ENCODE peak calls at places on chromosomes 5 and 9, in five cellular contexts. M is IMR-90, T is PC-3, D is astrocyte of the cerebellum, V is fibroblast of pulmonary artery. N is an unnamed sample.

GRCh38 chr5:2658421-2658820 is 93.1 kb downstream of the IRX2 start:
- DNase-seq in M (peak; percentile 2), T (no peak), D (no peak), V (peak; percentile 50), N (no peak)

GRCh38 chr5:34918025-34918424 is 2.5 kb downstream of the BRIX1 start:
- DNase-seq in M (no peak), T (no peak), D (no peak), V (no peak), N (no peak)

GRCh38 chr9:123310551-123311249 is 42.3 kb upstream of the STRBP start:
- DNase-seq in M (no peak), T (no peak), D (no peak), V (no peak), N (no peak)

GRCh38 chr5:60177596-60177995 is 284.1 kb upstream of the PDE4D start:
- DNase-seq in M (no peak), T (no peak), D (no peak), V (no peak), N (no peak)

GRCh38 chr5:111227805-111228204 is 3.6 kb downstream of the CAMK4 start:
- DNase-seq in M (peak; percentile 16), T (peak; percentile 45), D (peak; percentile 54), V (peak; percentile 78), N (peak; percentile 85)

GRCh38 chr5:122559676-122560075 is 215.2 kb upstream of the SNX2 start:
- DNase-seq in M (no peak), T (no peak), D (no peak), V (peak; percentile 47), N (no peak)

GRCh38 chr5:110056580-110057114 is 366.9 kb downstream of the MAN2A1 start:
- DNase-seq in M (no peak), T (no peak), D (no peak), V (no peak), N (no peak)

GRCh38 chr5:155735388-155735787 is 591.6 kb upstream of the SGCD start:
- DNase-seq in M (no peak), T (no peak), D (no peak), V (no peak), N (no peak)

GRCh38 chr5:151651997-151652645 is 34.6 kb downstream of the SPARC start:
- DNase-seq in M (peak; percentile 75), T (peak; percentile 91), D (peak; percentile 71), V (peak; percentile 85), N (peak; percentile 83)

GRCh38 chr5:14444161-14444560 is 137.4 kb upstream of the OTULINL start:
- DNase-seq in M (no peak), T (no peak), D (no peak), V (peak; percentile 22), N (peak; percentile 30)

GRCh38 chr5:1502737-1503120 is 21.0 kb downstream of the LPCAT1 start:
- DNase-seq in M (no peak), T (no peak), D (no peak), V (no peak), N (no peak)

GRCh38 chr5:109692011-109692410 is 2.3 kb downstream of the MAN2A1 start:
- DNase-seq in M (peak; percentile 64), T (peak; percentile 34), D (no peak), V (peak; percentile 57), N (peak; percentile 69)

GRCh38 chr5:4258170-4258569 is 662.5 kb downstream of the IRX1 start:
- DNase-seq in M (no peak), T (no peak), D (no peak), V (no peak), N (no peak)

GRCh38 chr5:153158608-153159007 is 331.9 kb upstream of the GRIA1 start:
- DNase-seq in M (no peak), T (no peak), D (no peak), V (no peak), N (no peak)

GRCh38 chr9:132447346-132447745 is 37.3 kb downstream of the CFAP77 start:
- DNase-seq in M (no peak), T (no peak), D (no peak), V (no peak), N (no peak)

GRCh38 chr9:126942369-126942768 is 27.8 kb downstream of the RALGPS1 start:
- DNase-seq in M (no peak), T (no peak), D (no peak), V (no peak), N (no peak)

GRCh38 chr9:122318284-122318683 is 52.5 kb upstream of the PTGS1 start:
- DNase-seq in M (no peak), T (no peak), D (peak; percentile 27), V (no peak), N (peak; percentile 45)

GRCh38 chr5:83354958-83355357 is 116.6 kb upstream of the VCAN start:
- DNase-seq in M (no peak), T (no peak), D (no peak), V (no peak), N (no peak)

GRCh38 chr9:121557581-121558422 is 58.2 kb upstream of the GGTA1 start:
- DNase-seq in M (peak; percentile 92), T (peak; percentile 87), D (peak; percentile 90), V (peak; percentile 83), N (peak; percentile 77)

GRCh38 chr9:82987370-82987769 is 75.6 kb downstream of the RASEF start:
- DNase-seq in M (no peak), T (no peak), D (no peak), V (no peak), N (no peak)

GRCh38 chr9:115341401-115341800 is 223.4 kb upstream of the TNC start:
- DNase-seq in M (no peak), T (no peak), D (no peak), V (no peak), N (peak; percentile 63)

GRCh38 chr5:132764051-132764450 is 13.0 kb downstream of the SEPTIN8 start:
- DNase-seq in M (no peak), T (no peak), D (no peak), V (no peak), N (no peak)

GRCh38 chr9:133051281-133051900 is 10.4 kb upstream of the CEL start:
- DNase-seq in M (no peak), T (no peak), D (no peak), V (no peak), N (no peak)

GRCh38 chr5:155106221-155106620 is 92.7 kb downstream of the KIF4B start:
- DNase-seq in M (no peak), T (no peak), D (no peak), V (no peak), N (no peak)

GRCh38 chr5:96861044-96861443 is 15.3 kb upstream of the ERAP2 start:
- DNase-seq in M (no peak), T (no peak), D (no peak), V (no peak), N (no peak)

GRCh38 chr9:130172858-130173461 is 756 bp downstream of the NCS1 start:
- DNase-seq in M (no peak), T (no peak), D (no peak), V (no peak), N (no peak)

GRCh38 chr9:87853843-87854242 is 28.8 kb upstream of the SPATA31E1 start:
- DNase-seq in M (no peak), T (no peak), D (no peak), V (no peak), N (no peak)

GRCh38 chr9:18297532-18297872 is 176.5 kb upstream of the ADAMTSL1 start:
- DNase-seq in M (no peak), T (peak; percentile 37), D (no peak), V (no peak), N (no peak)

GRCh38 chr9:7097040-7097715 is 339.4 kb downstream of the KDM4C start:
- DNase-seq in M (no peak), T (peak; percentile 28), D (no peak), V (no peak), N (peak; percentile 20)

GRCh38 chr5:174531782-174532191 is 192.6 kb upstream of the MSX2 start:
- DNase-seq in M (no peak), T (peak; percentile 7), D (no peak), V (no peak), N (no peak)

GRCh38 chr5:75052461-75053285 is at the start of gene GCNT4:
- DNase-seq in M (peak; percentile 36), T (peak; percentile 24), D (no peak), V (peak; percentile 51), N (peak; percentile 34)

GRCh38 chr5:170275376-170275994 is 22.1 kb downstream of the LCP2 start:
- DNase-seq in M (no peak), T (no peak), D (no peak), V (no peak), N (no peak)

GRCh38 chr5:23507278-23507685 is at the start of gene PRDM9:
- DNase-seq in M (no peak), T (peak; percentile 98), D (no peak), V (peak; percentile 81), N (no peak)

GRCh38 chr9:33161011-33161588 is 6.0 kb downstream of the B4GALT1 start:
- DNase-seq in M (peak; percentile 98), T (peak; percentile 93), D (peak; percentile 97), V (peak; percentile 94), N (peak; percentile 96)

GRCh38 chr9:132998861-132999635 is 20.6 kb downstream of the GFI1B start:
- DNase-seq in M (no peak), T (no peak), D (no peak), V (no peak), N (no peak)

GRCh38 chr5:139745121-139745799 is 50.3 kb upstream of the PSD2 start:
- DNase-seq in M (peak; percentile 82), T (peak; percentile 39), D (peak; percentile 70), V (peak; percentile 54), N (peak; percentile 86)

GRCh38 chr5:115494570-115495289 is 49.8 kb downstream of the FEM1C start:
- DNase-seq in M (no peak), T (no peak), D (peak; percentile 8), V (no peak), N (peak; percentile 6)

GRCh38 chr9:137778336-137778735 is 99.2 kb upstream of the CACNA1B start:
- DNase-seq in M (no peak), T (no peak), D (no peak), V (no peak), N (no peak)

GRCh38 chr9:97408562-97408961 is 3.3 kb upstream of the TDRD7 start:
- DNase-seq in M (no peak), T (no peak), D (no peak), V (no peak), N (no peak)
- H3K4me3 ChIP-seq in M (no peak overlapping the region), T (no peak overlapping the region), D (no peak overlapping the region), V (no peak overlapping the region), N (no peak overlapping the region)

GRCh38 chr5:57608542-57608941 is 125.9 kb upstream of the ACTBL2 start:
- DNase-seq in M (no peak), T (no peak), D (no peak), V (no peak), N (no peak)
- TF ChIP-seq CTCF in M (no peak), T (no peak), D (no peak), V (no peak), N (no peak)

GRCh38 chr5:90959262-90959661 is 400.7 kb downstream of the ADGRV1 start:
- DNase-seq in M (no peak), T (no peak), D (no peak), V (no peak), N (no peak)
- H3K4me3 ChIP-seq in M (no peak overlapping the region), T (no peak overlapping the region), D (no peak overlapping the region), V (no peak overlapping the region), N (no peak overlapping the region)

DNA sequence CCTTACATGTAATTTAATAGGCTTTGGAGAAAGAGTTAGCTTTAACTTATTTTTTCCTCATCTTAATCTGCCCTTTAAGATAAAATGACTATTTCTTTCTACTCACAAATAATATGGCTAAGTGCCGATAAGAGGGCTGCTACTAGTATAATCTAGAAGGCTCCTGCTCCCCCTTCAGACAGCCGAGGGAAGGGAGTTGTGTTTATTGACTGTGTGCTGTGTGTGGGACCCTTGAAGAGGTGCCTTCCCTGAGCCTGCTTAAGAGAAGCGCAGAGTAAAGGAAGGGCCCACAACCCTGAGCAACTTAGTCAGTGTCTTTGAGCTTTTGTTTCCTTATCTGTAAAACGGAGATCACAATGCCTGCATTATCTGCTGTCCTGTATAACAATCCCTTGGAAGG is 28.1 kb upstream of the CKMT2 start:
- DNase-seq in M (no peak), T (no peak), D (no peak), V (no peak), N (no peak)
- TF ChIP-seq CTCF in M (no peak), T (no peak), D (no peak), V (no peak), N (no peak)

GRCh38 chr9:536597-537511 is 304.6 kb upstream of the DMRT1 start:
- DNase-seq in M (no peak), T (no peak), D (no peak), V (no peak), N (no peak)
- H3K4me3 ChIP-seq in M (no peak overlapping the region), T (no peak overlapping the region), D (no peak overlapping the region), V (no peak overlapping the region), N (no peak overlapping the region)

N was measured in fibroblast of the aortic adventitia.